ENCODE peak calls at places on chromosomes 6 and 20, in four cellular contexts. P is upper lobe of left lung, C is heart right ventricle, O is tibial nerve. M is an unnamed sample.

GRCh38 chr6:15481892-15482291 is 180.9 kb downstream of the DTNBP1 start:
- DNase-seq in P (no peak), C (no peak), O (no peak), M (no peak)

GRCh38 chr20:5766085-5766764 is 16.0 kb downstream of the SHLD1 start:
- DNase-seq in P (no peak), C (no peak), O (no peak), M (no peak)

GRCh38 chr6:158787395-158787794 is 31.8 kb downstream of the EZR start:
- DNase-seq in P (peak), C (no peak), O (no peak), M (no peak)

GRCh38 chr6:36724514-36725385 is 27.1 kb downstream of the RAB44 start:
- DNase-seq in P (no peak), C (peak), O (peak), M (peak)

GRCh38 chr6:150681992-150682391 is 82.3 kb downstream of the PLEKHG1 start:
- DNase-seq in P (no peak), C (no peak), O (no peak), M (no peak)

GRCh38 chr6:156111913-156112312 is 656.3 kb upstream of the NOX3 start:
- DNase-seq in P (no peak), C (no peak), O (no peak), M (no peak)

GRCh38 chr6:163416380-163416629 is 1.8 kb downstream of the QKI start:
- DNase-seq in P (no peak), C (no peak), O (no peak), M (no peak)

GRCh38 chr20:20327756-20328155 is 40.1 kb upstream of the INSM1 start:
- DNase-seq in P (no peak), C (no peak), O (no peak), M (peak)

GRCh38 chr20:14700641-14700965 is 363.2 kb upstream of the FLRT3 start:
- DNase-seq in P (no peak), C (no peak), O (no peak), M (peak)

GRCh38 chr6:46201701-46202100 is 30.9 kb upstream of the ENPP5 start:
- DNase-seq in P (no peak), C (no peak), O (no peak), M (no peak)
- TF ChIP-seq CTCF in P (no peak), C (no peak), O (no peak), M (no peak)

GRCh38 chr6:12892201-12892600 is 175.6 kb downstream of the PHACTR1 start:
- DNase-seq in P (no peak), C (no peak), O (no peak), M (no peak)

GRCh38 chr6:12886961-12887775 is 170.6 kb downstream of the PHACTR1 start:
- DNase-seq in P (no peak), C (no peak), O (no peak), M (no peak)

GRCh38 chr6:12884983-12885382 is 168.4 kb downstream of the PHACTR1 start:
- DNase-seq in P (no peak), C (no peak), O (no peak), M (no peak)

GRCh38 chr6:12891595-12891994 is 175.0 kb downstream of the PHACTR1 start:
- DNase-seq in P (no peak), C (no peak), O (no peak), M (no peak)

DNA sequence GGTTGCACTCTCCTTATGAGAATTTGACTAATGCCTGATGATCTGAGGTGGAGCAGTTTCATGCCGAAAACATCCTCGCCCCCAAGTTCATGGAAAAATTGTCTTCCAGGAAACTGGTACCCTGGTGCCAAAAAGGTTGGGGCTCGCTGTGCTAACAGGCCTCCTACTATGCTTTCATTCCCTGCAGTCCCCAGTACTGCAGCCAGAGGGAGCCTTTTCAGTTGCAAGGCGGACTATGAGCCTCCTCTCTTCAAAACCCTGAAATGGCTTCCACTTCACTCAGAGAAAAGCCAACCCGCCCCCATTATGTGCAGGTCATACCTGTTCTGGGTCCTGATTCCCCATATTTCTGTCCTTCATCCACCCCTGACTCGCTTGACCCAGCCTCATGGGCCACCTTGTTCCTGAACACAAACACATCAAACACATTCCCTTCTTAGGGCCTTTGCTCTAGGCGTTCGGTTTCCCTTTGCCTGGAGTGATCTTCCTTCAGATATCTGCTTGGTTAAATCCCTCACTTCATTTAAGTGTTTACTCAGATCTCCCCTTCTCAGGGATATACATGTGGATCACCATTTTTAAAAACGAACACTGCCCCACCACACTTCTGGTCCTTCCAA is 173.7 kb downstream of the PHACTR1 start:
- DNase-seq in P (no peak), C (no peak), O (no peak), M (peak)
- TF ChIP-seq CTCF in P (peak), C (peak), O (no peak), M (peak)

DNA sequence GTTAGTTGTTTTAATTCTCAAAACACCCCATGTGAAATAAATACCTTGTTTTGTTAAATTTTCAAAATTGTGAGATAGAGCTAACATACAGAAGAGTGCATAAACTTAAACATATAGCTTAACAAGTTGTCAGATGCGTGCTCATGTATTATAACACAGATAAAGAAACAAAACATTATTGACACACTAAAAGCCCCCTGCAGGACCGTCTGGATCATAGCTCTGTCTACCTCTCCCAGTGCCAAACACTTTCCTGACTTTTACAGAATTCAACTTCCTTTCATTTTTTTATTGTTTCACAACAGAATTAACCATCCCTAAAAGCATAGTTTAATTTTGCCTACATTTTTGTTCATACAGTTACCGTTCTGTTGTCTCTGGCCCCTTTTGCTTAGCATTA is 17.8 kb upstream of the FRK start:
- DNase-seq in P (no peak), C (no peak), O (no peak), M (no peak)
- TF ChIP-seq CTCF in P (no peak), C (no peak), O (no peak), M (no peak)

GRCh38 chr6:21726676-21727075 is 133.1 kb downstream of the SOX4 start:
- DNase-seq in P (no peak), C (no peak), O (no peak), M (no peak)

GRCh38 chr6:21728141-21728540 is 134.6 kb downstream of the SOX4 start:
- DNase-seq in P (no peak), C (no peak), O (no peak), M (no peak)

DNA sequence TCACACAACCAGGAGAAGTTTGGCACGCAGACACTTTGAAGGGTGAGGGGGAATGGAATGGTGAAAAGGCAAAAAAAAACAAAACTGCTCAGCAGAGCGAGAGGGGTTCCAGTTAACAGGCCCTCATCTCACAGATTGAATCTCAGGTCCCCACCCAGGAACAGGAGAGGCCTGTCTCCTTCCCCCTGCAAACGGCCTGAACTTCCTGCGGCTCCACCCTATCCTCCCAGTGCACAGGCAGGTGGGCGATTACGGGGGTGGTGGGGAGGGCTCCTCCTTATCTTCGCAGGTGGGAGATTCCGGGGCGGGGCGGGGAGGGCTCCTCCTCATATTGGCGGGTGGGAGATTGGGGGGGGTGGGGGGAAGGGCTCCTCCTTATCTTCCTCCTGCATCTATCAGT is 128.9 kb downstream of the SOX4 start:
- DNase-seq in P (no peak), C (no peak), O (no peak), M (no peak)
- TF ChIP-seq CTCF in P (no peak), C (no peak), O (no peak), M (no peak)

DNA sequence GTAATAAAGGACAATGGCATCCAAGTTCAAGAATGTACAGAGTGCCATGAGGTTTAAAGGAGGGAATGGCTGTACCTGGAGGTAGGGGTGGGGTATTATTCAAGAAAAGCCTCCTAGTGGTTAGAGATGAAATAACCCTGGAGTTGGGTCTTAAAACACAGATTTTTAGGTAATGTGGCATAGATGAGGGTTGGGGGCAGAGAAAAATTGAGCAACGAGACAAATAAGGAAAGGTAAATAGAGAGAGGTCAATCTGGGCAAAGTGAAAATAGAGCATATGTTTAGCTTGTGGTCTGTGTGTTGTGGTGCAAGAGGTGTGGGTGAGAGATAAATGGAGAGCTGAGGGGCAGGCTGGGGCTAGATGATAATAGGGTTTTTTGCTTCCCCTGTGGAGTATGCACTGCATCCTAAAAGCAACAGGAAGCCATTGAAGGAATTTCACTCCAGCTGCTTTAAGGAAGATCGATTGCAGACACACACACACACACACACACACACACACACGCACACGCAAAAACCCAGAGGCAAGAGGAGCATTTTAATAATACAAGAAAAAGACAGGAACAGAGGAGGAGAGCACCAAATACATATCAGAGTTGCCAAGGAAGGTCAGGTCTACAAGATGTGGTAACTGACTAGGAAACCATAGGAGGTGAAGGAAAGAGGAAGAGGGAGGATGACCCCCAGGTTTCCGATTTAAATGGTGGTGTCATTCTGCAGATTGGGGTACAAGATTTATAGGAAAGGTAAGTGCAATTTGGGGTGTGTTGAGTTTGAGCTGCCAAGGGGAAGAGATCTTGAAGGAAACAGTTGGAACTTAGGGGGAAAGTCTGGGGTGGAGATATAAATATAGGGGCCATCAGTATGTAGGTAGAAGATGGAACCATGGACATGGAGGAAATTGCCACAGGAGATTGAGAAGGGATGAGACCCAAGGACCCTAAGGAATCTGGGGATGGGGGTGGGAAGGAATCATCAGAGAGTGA is 31.3 kb upstream of the ADGRF1 start:
- DNase-seq in P (no peak), C (no peak), O (no peak), M (peak)
- TF ChIP-seq CTCF in P (no peak), C (no peak), O (no peak), M (peak)

GRCh38 chr6:99152345-99152643 is 197.2 kb downstream of the FAXC start:
- DNase-seq in P (no peak), C (no peak), O (no peak), M (no peak)
- TF ChIP-seq CTCF in P (no peak), C (no peak), O (no peak), M (no peak)

M was measured in MCF 10A.